ENCODE peak calls at places on chromosomes 6 and 20, in six cellular contexts. U is neural progenitor cell; B is heart right ventricle; F is CD4-positive, alpha-beta memory T cell; E is ascending aorta; V is GM23248. C is an unnamed sample.

GRCh38 chr6:46501136-46502089 is 10.2 kb upstream of the RCAN2 start:
- DNase-seq in B (no peak), U (no peak), E (no peak), V (peak; percentile 63), F (no peak), C (no peak)

GRCh38 chr6:170243386-170243785 is 47.5 kb downstream of the DLL1 start:
- DNase-seq in B (no peak), V (no peak), F (no peak), U (no peak), E (no peak), C (no peak)

GRCh38 chr6:2970753-2971419 is 481 bp downstream of the SERPINB6 start:
- DNase-seq in U (peak; percentile 64), F (peak; percentile 37), E (no peak), V (peak; percentile 78), B (peak; percentile 84), C (peak; percentile 24)

GRCh38 chr20:44247676-44248419 is 740 bp downstream of the GDAP1L1 start:
- DNase-seq in F (no peak), U (peak; percentile 94), V (peak; percentile 46), B (peak; percentile 25), E (no peak), C (no peak)

GRCh38 chr6:71040043-71040442 is 83.2 kb upstream of the B3GAT2 start:
- DNase-seq in V (no peak), B (no peak), F (no peak), U (peak; percentile 43), E (no peak), C (no peak)

GRCh38 chr20:49381558-49382493 is 100.6 kb downstream of the KCNB1 start:
- DNase-seq in E (peak; percentile 18), B (peak; percentile 80), F (no peak), V (peak; percentile 32), U (no peak), C (no peak)

GRCh38 chr20:58330229-58330628 is 20.7 kb downstream of the RAB22A start:
- DNase-seq in E (no peak), F (no peak), V (no peak), B (no peak), U (no peak), C (no peak)

GRCh38 chr6:29676981-29677601 is 3.9 kb downstream of the ZFP57 start:
- DNase-seq in E (no peak), B (no peak), V (peak; percentile 8), U (no peak), F (no peak), C (no peak)

GRCh38 chr6:14910692-14911547 is 334.9 kb upstream of the JARID2 start:
- DNase-seq in V (no peak), U (no peak), E (no peak), F (peak; percentile 15), B (peak; percentile 38), C (no peak)

GRCh38 chr6:108423982-108424695 is 129.3 kb downstream of the AFG1L start:
- DNase-seq in F (no peak), E (no peak), B (no peak), V (peak; percentile 19), U (no peak), C (no peak)

GRCh38 chr20:845226-845868 is 11.8 kb downstream of the FAM110A start:
- DNase-seq in V (no peak), E (no peak), U (peak; percentile 31), B (no peak), F (no peak), C (no peak)

DNA sequence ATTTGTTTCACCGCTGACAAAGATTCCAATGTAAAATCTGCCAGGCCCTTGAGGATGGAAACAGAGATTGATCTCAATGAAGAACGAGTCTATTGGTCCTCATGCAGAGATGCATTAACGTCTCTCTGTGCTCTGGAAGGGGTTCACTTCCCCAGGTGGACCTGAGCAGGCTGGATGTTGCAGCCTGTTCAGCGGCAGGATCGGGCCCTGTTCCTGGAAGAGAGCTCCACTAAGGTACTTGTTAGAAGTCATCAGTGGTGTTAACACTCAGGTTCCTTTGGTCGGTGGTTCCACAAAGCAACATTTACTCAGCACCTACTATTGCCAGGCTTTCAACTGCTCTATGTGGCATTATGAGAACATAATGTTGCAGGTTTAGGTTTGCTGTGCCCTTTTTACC is 107.5 kb downstream of the TCP11 start:
- DNase-seq in B (no peak), V (no peak), E (no peak), U (no peak), F (no peak), C (no peak)
- H3K4me1 ChIP-seq in B (peaks cover 84% of the 10 kb centered on the region), V (peaks cover 20% of the 10 kb centered on the region), E (peaks cover 88% of the 10 kb centered on the region), U (peaks cover 33% of the 10 kb centered on the region), F (no peaks in the 10 kb centered on the region), C (no peaks in the 10 kb centered on the region)

GRCh38 chr6:147161974-147162495 is 42.2 kb upstream of the STXBP5 start:
- DNase-seq in V (peak; percentile 17), F (no peak), U (no peak), B (no peak), E (no peak), C (no peak)
- H3K27ac ChIP-seq in V (no peak overlapping the region), F (no peak overlapping the region), U (no peak overlapping the region), B (no peak overlapping the region), E (no peak overlapping the region), C (no peak overlapping the region)

GRCh38 chr6:56640374-56640773 is 2.3 kb downstream of the DST start:
- DNase-seq in V (no peak), F (no peak), U (no peak), E (no peak), B (no peak), C (no peak)

GRCh38 chr6:56643379-56644089 is 845 bp upstream of the DST start:
- DNase-seq in U (no peak), E (no peak), V (peak; percentile 56), F (no peak), B (no peak), C (no peak)

GRCh38 chr6:56642366-56643261 is at the start of gene DST:
- DNase-seq in E (no peak), F (no peak), U (no peak), V (peak; percentile 93), B (no peak), C (no peak)

GRCh38 chr6:56647172-56647762 is 4.6 kb upstream of the DST start:
- DNase-seq in V (no peak), B (no peak), E (no peak), U (no peak), F (no peak), C (no peak)

DNA sequence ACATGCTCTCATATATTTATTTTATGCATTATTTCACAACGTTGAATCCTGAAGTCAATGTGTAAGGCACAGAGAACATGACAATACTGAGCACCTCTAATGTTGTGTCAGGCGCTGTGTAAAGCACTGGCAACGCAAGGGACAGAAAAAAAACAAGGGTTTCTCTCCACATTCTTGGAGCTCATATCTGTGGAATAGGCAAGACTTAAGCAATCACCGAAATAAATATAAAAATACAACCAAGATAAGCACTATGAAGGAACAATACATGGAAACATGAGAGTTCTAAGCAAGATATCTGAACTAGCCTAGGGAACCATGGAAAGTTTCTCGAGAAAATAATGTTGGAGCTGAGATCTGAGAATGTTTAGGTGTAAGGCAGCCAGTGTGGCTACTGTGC is 1.7 kb upstream of the DST start:
- DNase-seq in E (no peak), F (no peak), U (no peak), B (no peak), V (no peak), C (no peak)
- H3K36me3 ChIP-seq in E (peaks cover 5% of the 10 kb centered on the region), F (no peaks in the 10 kb centered on the region), U (peaks cover 5% of the 10 kb centered on the region), B (peaks cover 78% of the 10 kb centered on the region), V (peaks cover 80% of the 10 kb centered on the region), C (no peaks in the 10 kb centered on the region)

GRCh38 chr20:3080939-3081388 is 3.6 kb downstream of the AVP start:
- DNase-seq in B (peak; percentile 57), V (peak; percentile 64), U (no peak), E (peak; percentile 18), F (no peak), C (no peak)
- H3K4me1 ChIP-seq in B (peaks cover 13% of the 10 kb centered on the region), V (no peaks in the 10 kb centered on the region), U (no peaks in the 10 kb centered on the region), E (peaks cover 2% of the 10 kb centered on the region), F (peaks cover 16% of the 10 kb centered on the region), C (peaks cover 8% of the 10 kb centered on the region)

GRCh38 chr20:24989162-24989561 is 3.4 kb downstream of the APMAP start:
- DNase-seq in U (no peak), V (no peak), F (no peak), B (no peak), E (no peak), C (no peak)
- H3K27ac ChIP-seq in U (no peak overlapping the region), V (no peak overlapping the region), F (no peak overlapping the region), B (no peak overlapping the region), E (no peak overlapping the region), C (no peak overlapping the region)

GRCh38 chr20:3858689-3859088 is 12.1 kb downstream of the MAVS start:
- DNase-seq in U (no peak), E (no peak), F (no peak), V (no peak), B (no peak), C (no peak)
- H3K36me3 ChIP-seq in U (peaks cover 7% of the 10 kb centered on the region), E (peaks cover 79% of the 10 kb centered on the region), F (peaks cover 49% of the 10 kb centered on the region), V (peaks cover 28% of the 10 kb centered on the region), B (peaks cover 91% of the 10 kb centered on the region), C (peaks cover 43% of the 10 kb centered on the region)

DNA sequence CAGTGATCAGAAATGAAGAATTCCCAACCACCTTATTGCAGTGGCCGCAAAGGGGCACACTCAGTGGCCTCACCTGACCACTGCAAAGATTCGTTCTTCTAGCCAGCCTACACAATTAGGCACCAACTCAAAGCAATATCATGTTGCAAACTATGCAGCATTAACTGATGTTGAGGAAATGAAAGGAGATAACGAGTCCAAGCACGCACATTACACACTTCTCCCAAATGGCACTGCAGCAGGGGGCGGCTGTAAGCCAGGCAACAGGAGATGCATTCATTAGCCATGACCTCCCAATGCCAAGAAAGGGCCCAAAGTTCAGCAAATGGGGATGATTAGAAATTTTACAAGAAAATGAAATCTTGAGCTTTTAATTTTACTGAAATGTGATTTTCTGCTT is 39.3 kb downstream of the ATXN1 start:
- DNase-seq in V (no peak), U (no peak), E (no peak), B (no peak), F (no peak), C (no peak)
- H3K4me1 ChIP-seq in V (peaks cover 47% of the 10 kb centered on the region), U (no peaks in the 10 kb centered on the region), E (peaks cover 53% of the 10 kb centered on the region), B (peaks cover 57% of the 10 kb centered on the region), F (peaks cover 21% of the 10 kb centered on the region), C (no peaks in the 10 kb centered on the region)

C was measured in effector memory CD4-positive, alpha-beta T cell.